ENCODE peak calls at places on chromosome 1, in four cellular contexts. One of them, this sample, is unnamed.

GRCh38 chr1:228830954-228831481 is 95.7 kb downstream of the RHOU start:
- DNase-seq in WTC11: no peak
- DNase-seq in HepG2: peak; percentile 66
- DNase-seq in K562: no peak
- DNase-seq in this sample: no peak

GRCh38 chr1:44609768-44610526 is 64.3 kb downstream of the TMEM53 start:
- DNase-seq in WTC11: peak; percentile 25
- DNase-seq in HepG2: no peak
- DNase-seq in K562: peak; percentile 86
- DNase-seq in this sample: no peak

GRCh38 chr1:221824909-221825308 is 83.0 kb upstream of the DUSP10 start:
- DNase-seq in WTC11: no peak
- DNase-seq in HepG2: no peak
- DNase-seq in K562: no peak
- DNase-seq in this sample: no peak

GRCh38 chr1:21966247-21967000 is 10.4 kb upstream of the CELA3B start:
- DNase-seq in WTC11: no peak
- DNase-seq in HepG2: peak; percentile 34
- DNase-seq in K562: no peak
- DNase-seq in this sample: no peak

GRCh38 chr1:14366361-14367018 is 232.0 kb upstream of the KAZN start:
- DNase-seq in WTC11: peak; percentile 27
- DNase-seq in HepG2: no peak
- DNase-seq in K562: no peak
- DNase-seq in this sample: peak; percentile 49

GRCh38 chr1:31943546-31944184 is 5.5 kb upstream of the PTP4A2 start:
- DNase-seq in WTC11: no peak
- DNase-seq in HepG2: no peak
- DNase-seq in K562: no peak
- DNase-seq in this sample: no peak

GRCh38 chr1:83857108-83857507 is 141.8 kb downstream of the TTLL7 start:
- DNase-seq in WTC11: no peak
- DNase-seq in HepG2: no peak
- DNase-seq in K562: no peak
- DNase-seq in this sample: peak; percentile 44

GRCh38 chr1:92483442-92484170 is 3.1 kb downstream of the GFI1 start:
- DNase-seq in WTC11: peak; percentile 71
- DNase-seq in HepG2: no peak
- DNase-seq in K562: no peak
- DNase-seq in this sample: no peak

GRCh38 chr1:89831462-89832113 is 10.8 kb downstream of the LRRC8D start:
- DNase-seq in WTC11: no peak
- DNase-seq in HepG2: no peak
- DNase-seq in K562: no peak
- DNase-seq in this sample: no peak

GRCh38 chr1:111605553-111605952 is 14.0 kb upstream of the RAP1A start:
- DNase-seq in WTC11: no peak
- DNase-seq in HepG2: no peak
- DNase-seq in K562: no peak
- DNase-seq in this sample: no peak

GRCh38 chr1:201385299-201385891 is 7.9 kb upstream of the TNNT2 start:
- DNase-seq in WTC11: peak; percentile 90
- DNase-seq in HepG2: peak; percentile 62
- DNase-seq in K562: peak; percentile 84
- DNase-seq in this sample: peak; percentile 84

GRCh38 chr1:201389066-201389465 is 10.1 kb downstream of the LAD1 start:
- DNase-seq in WTC11: no peak
- DNase-seq in HepG2: no peak
- DNase-seq in K562: no peak
- DNase-seq in this sample: no peak

GRCh38 chr1:201384406-201384782 is 6.9 kb upstream of the TNNT2 start:
- DNase-seq in WTC11: no peak
- DNase-seq in HepG2: no peak
- DNase-seq in K562: no peak
- DNase-seq in this sample: no peak

GRCh38 chr1:201383647-201384405 is 6.3 kb upstream of the TNNT2 start:
- DNase-seq in WTC11: no peak
- DNase-seq in HepG2: no peak
- DNase-seq in K562: no peak
- DNase-seq in this sample: no peak

DNA sequence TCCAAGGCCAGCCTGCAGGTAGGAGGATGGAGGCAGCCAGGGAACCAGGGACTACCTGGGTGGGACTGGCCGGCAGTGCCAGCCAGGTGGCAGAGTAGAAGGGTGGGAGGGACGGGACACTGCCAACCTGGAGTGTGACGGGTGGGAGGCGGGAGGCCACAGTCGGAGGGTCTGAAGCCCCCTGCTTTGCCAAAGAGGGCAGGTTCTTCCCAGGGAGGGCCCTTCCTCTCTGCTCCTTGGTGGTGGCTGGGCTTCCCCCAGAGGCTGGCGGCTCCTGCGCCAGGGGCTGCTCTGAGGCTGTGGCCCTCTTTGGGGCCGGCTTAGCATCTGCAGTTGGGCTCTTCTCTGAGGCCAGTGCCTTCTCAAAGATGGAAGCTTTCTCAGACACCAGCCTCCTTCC is 8.7 kb upstream of the TNNT2 start:
- DNase-seq in WTC11: no peak
- DNase-seq in HepG2: no peak
- DNase-seq in K562: no peak
- DNase-seq in this sample: no peak
- TF ChIP-seq ELF4 in WTC11: no peak
- TF ChIP-seq ELF4 in HepG2: no peak
- TF ChIP-seq ELF4 in K562: no peak
- TF ChIP-seq ELF4 in this sample: no peak

GRCh38 chr1:151199860-151200581 is 1.7 kb downstream of the PIP5K1A start:
- DNase-seq in WTC11: no peak
- DNase-seq in HepG2: peak; percentile 31
- DNase-seq in K562: peak; percentile 41
- DNase-seq in this sample: no peak
- TF ChIP-seq ELF4 in WTC11: no peak
- TF ChIP-seq ELF4 in HepG2: no peak
- TF ChIP-seq ELF4 in K562: no peak
- TF ChIP-seq ELF4 in this sample: no peak

DNA sequence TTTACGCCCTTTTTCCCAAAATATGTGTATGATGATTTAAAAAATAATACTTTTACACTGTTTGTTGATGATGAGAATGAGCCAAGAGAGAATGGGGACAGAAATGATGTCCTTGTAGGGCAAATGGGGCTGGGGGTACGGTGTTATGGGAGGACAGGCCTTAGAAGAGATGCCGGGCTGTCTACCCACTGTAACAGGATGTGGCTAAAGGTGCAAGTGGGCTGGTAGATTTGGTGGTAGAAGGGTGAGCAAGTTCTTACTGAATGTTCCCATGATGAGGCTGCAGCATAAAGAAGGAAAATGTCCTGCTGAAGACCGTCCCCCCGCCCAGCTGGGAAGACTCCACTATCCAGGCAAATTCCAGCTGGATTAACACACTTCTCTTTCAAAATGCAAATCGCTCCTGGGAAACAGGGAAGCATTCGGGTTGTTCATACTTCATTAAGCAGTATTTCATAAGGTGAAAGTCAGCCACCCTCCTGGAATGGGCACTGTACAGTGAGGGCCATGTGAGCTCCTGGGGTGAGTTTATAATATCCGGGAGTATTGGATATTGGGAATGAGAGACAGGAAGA is 14.0 kb downstream of the GPA33 start:
- DNase-seq in WTC11: no peak
- DNase-seq in HepG2: no peak
- DNase-seq in K562: no peak
- DNase-seq in this sample: no peak
- TF ChIP-seq ELF4 in WTC11: no peak
- TF ChIP-seq ELF4 in HepG2: no peak
- TF ChIP-seq ELF4 in K562: no peak
- TF ChIP-seq ELF4 in this sample: no peak

GRCh38 chr1:27388337-27389005 is 4.0 kb upstream of the GPR3 start:
- DNase-seq in WTC11: peak; percentile 91
- DNase-seq in HepG2: peak; percentile 49
- DNase-seq in K562: peak; percentile 76
- DNase-seq in this sample: peak; percentile 64
- TF ChIP-seq ELF4 in WTC11: no peak
- TF ChIP-seq ELF4 in HepG2: no peak
- TF ChIP-seq ELF4 in K562: peak; percentile 41
- TF ChIP-seq ELF4 in this sample: no peak

GRCh38 chr1:55289614-55290013 is 74.5 kb upstream of the USP24 start:
- DNase-seq in WTC11: no peak
- DNase-seq in HepG2: no peak
- DNase-seq in K562: no peak
- DNase-seq in this sample: peak; percentile 49
- TF ChIP-seq ELF4 in WTC11: no peak
- TF ChIP-seq ELF4 in HepG2: no peak
- TF ChIP-seq ELF4 in K562: no peak
- TF ChIP-seq ELF4 in this sample: no peak

GRCh38 chr1:172821609-172822274 is 162.8 kb downstream of the FASLG start:
- DNase-seq in WTC11: no peak
- DNase-seq in HepG2: no peak
- DNase-seq in K562: peak; percentile 38
- DNase-seq in this sample: no peak

GRCh38 chr1:172820759-172821158 is 161.9 kb downstream of the FASLG start:
- DNase-seq in WTC11: no peak
- DNase-seq in HepG2: no peak
- DNase-seq in K562: no peak
- DNase-seq in this sample: no peak

GRCh38 chr1:172823534-172823933 is 164.6 kb downstream of the FASLG start:
- DNase-seq in WTC11: no peak
- DNase-seq in HepG2: no peak
- DNase-seq in K562: no peak
- DNase-seq in this sample: no peak

GRCh38 chr1:172815740-172816139 is 156.8 kb downstream of the FASLG start:
- DNase-seq in WTC11: no peak
- DNase-seq in HepG2: no peak
- DNase-seq in K562: no peak
- DNase-seq in this sample: no peak

DNA sequence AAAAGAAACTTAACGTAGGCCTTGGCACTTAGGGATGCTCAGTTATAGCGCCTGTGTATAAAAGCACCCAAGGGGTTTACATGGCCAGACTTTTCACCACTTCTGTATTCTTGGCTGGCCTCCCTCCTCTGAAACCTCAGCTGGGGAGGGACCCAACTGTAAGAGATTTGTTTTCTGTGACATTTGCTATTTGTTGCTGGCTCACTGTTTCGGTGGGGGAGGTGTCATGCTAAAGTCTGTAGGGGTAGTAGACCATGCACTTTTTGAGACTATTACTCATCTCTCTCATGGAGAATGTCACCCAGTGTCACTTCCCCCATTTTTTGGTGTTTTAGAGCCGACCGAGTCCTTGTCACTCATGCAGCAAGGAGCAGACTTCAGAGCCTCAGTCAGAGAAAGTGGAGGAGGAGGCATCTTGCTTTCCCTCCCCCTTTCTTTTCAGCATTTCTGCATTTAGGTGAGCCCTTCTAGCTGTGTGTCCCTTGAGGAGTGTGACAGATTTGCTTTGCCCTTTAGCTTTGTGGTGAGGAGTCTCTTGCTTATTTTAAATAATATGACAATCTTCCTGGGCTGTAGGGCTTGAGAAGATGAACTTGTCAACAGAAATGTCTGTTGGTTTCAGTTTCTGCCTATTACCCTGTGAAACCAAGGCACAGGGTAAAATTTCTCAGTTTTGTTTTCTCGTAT is 160.1 kb downstream of the FASLG start:
- DNase-seq in WTC11: no peak
- DNase-seq in HepG2: no peak
- DNase-seq in K562: no peak
- DNase-seq in this sample: no peak
- TF ChIP-seq ELF4 in WTC11: no peak
- TF ChIP-seq ELF4 in HepG2: no peak
- TF ChIP-seq ELF4 in K562: no peak
- TF ChIP-seq ELF4 in this sample: no peak

GRCh38 chr1:78143673-78144072 is 97.9 kb downstream of the GIPC2 start:
- DNase-seq in WTC11: no peak
- DNase-seq in HepG2: peak; percentile 27
- DNase-seq in K562: no peak
- DNase-seq in this sample: no peak

GRCh38 chr1:78147031-78147430 is 101.3 kb downstream of the GIPC2 start:
- DNase-seq in WTC11: no peak
- DNase-seq in HepG2: no peak
- DNase-seq in K562: no peak
- DNase-seq in this sample: no peak

GRCh38 chr1:78145105-78145580 is 99.4 kb downstream of the GIPC2 start:
- DNase-seq in WTC11: peak; percentile 31
- DNase-seq in HepG2: peak; percentile 56
- DNase-seq in K562: peak; percentile 45
- DNase-seq in this sample: peak; percentile 83

GRCh38 chr1:78143152-78143551 is 97.4 kb downstream of the GIPC2 start:
- DNase-seq in WTC11: no peak
- DNase-seq in HepG2: no peak
- DNase-seq in K562: no peak
- DNase-seq in this sample: no peak

DNA sequence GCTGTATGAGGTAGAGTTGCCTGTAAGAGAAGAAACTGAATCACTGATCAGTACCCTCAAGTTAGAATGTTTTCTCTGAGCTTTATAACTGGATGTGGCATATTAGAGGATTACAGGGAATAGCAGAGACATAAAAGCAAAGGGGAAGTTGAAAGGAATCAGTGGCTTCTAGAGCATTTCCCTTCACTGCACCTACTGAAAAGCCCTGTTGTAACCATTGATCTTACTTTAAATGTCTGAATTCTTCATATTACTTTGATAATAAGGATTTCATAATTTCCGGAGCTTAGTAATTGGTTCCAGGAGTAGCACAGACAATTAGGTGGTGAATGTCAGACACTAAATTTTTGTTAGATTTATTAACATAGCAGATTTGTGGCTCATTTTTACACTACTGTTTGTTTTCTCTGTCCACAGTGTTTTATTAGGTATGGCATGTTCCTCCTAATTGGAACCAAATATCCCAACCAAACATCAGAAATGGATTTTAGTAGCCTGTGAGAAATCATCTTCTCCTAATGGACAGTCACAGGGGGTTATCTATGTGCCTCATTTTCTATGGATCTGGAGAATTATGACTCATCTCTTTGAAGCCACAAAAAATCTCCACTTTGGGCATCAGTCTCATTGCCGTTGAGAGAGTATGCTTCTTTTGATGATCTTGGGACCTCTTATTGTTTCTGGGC is 100.5 kb downstream of the GIPC2 start:
- DNase-seq in WTC11: no peak
- DNase-seq in HepG2: no peak
- DNase-seq in K562: no peak
- DNase-seq in this sample: no peak
- TF ChIP-seq ELF4 in WTC11: no peak
- TF ChIP-seq ELF4 in HepG2: no peak
- TF ChIP-seq ELF4 in K562: no peak
- TF ChIP-seq ELF4 in this sample: no peak

This sample was measured in HEK293T.